ENCODE peak calls at places on chromosome 19, in nine cellular contexts. T, S, Y, I, R, O, G, F and D are unnamed samples.
A peak's percentile ranks its signal among the peaks of the same experiment; 100 is the strongest.

GRCh38 chr19:40650749-40651305 is 39.6 kb downstream of the NUMBL start:
- DNase-seq in O (no peak), I (no peak), G (no peak), R (no peak), T (no peak), S (no peak), Y (no peak), F (peak; percentile 36), D (no peak)

GRCh38 chr19:12333162-12334159 is at the start of gene ZNF563:
- DNase-seq in F (peak; percentile 72), Y (peak; percentile 94), O (peak; percentile 98), I (peak; percentile 92), S (peak; percentile 92), R (peak; percentile 94), G (peak; percentile 93), T (peak; percentile 97), D (peak; percentile 68)

GRCh38 chr19:10617409-10618121 is 7.8 kb upstream of the SLC44A2 start:
- DNase-seq in G (peak; percentile 82), I (no peak), S (no peak), O (no peak), T (no peak), F (peak; percentile 57), Y (no peak), R (no peak), D (no peak)

GRCh38 chr19:36265064-36265463 is 50.2 kb downstream of the ZNF146 start:
- DNase-seq in Y (no peak), F (no peak), R (no peak), O (no peak), I (no peak), G (no peak), T (no peak), S (no peak), D (no peak)

GRCh38 chr19:39913682-39914333 is 20.6 kb downstream of the FCGBP start:
- DNase-seq in F (no peak), Y (no peak), S (no peak), I (no peak), O (no peak), T (no peak), R (no peak), G (no peak), D (no peak)

GRCh38 chr19:58182577-58182988 is 278 bp upstream of the ZNF274 start:
- DNase-seq in T (no peak), I (no peak), Y (no peak), F (no peak), G (no peak), S (no peak), O (peak; percentile 77), R (no peak), D (no peak)

GRCh38 chr19:9060559-9061340 is 26.1 kb upstream of the OR1M1 start:
- DNase-seq in G (no peak), O (no peak), S (no peak), R (no peak), I (no peak), Y (no peak), T (no peak), F (no peak), D (no peak)

GRCh38 chr19:49591731-49592485 is 926 bp downstream of the PRR12 start:
- DNase-seq in F (no peak), I (no peak), Y (peak; percentile 18), S (peak; percentile 74), R (peak; percentile 60), G (peak; percentile 42), T (peak; percentile 80), O (peak; percentile 38), D (peak; percentile 26)

GRCh38 chr19:3578390-3578789 is 5.6 kb downstream of the HMG20B start:
- DNase-seq in O (no peak), F (no peak), T (no peak), R (no peak), G (no peak), I (no peak), Y (no peak), S (no peak), D (no peak)

GRCh38 chr19:289651-290538 is 1.3 kb downstream of the PLPP2 start:
- DNase-seq in T (peak; percentile 25), S (no peak), G (peak; percentile 56), F (no peak), Y (peak; percentile 64), R (no peak), O (no peak), I (no peak), D (no peak)

GRCh38 chr19:48741222-48741999 is 1.0 kb upstream of the RASIP1 start:
- DNase-seq in O (no peak), F (no peak), G (no peak), S (peak; percentile 37), I (no peak), Y (no peak), T (peak; percentile 38), R (no peak), D (peak; percentile 65)

GRCh38 chr19:40503300-40503699 is 36.5 kb downstream of the SPTBN4 start:
- DNase-seq in O (no peak), T (peak; percentile 11), R (no peak), G (no peak), F (no peak), I (no peak), Y (no peak), S (no peak), D (no peak)

GRCh38 chr19:5935473-5936307 is 21.6 kb downstream of the CAPS start:
- DNase-seq in S (no peak), T (no peak), I (no peak), O (no peak), Y (peak; percentile 27), G (no peak), R (no peak), F (no peak), D (no peak)

GRCh38 chr19:12085074-12085818 is 20.7 kb downstream of the ZNF844 start:
- DNase-seq in T (no peak), G (no peak), S (no peak), O (no peak), Y (no peak), F (no peak), I (no peak), R (no peak), D (no peak)

GRCh38 chr19:56110515-56111448 is 10.3 kb downstream of the ZNF787 start:
- DNase-seq in R (no peak), Y (no peak), F (no peak), S (no peak), T (peak; percentile 55), G (peak; percentile 52), I (no peak), O (no peak), D (no peak)

GRCh38 chr19:4007836-4008539 is 452 bp downstream of the PIAS4 start:
- DNase-seq in S (no peak), R (peak; percentile 19), O (no peak), I (peak; percentile 23), G (peak; percentile 31), Y (no peak), T (peak; percentile 32), F (no peak), D (no peak)

GRCh38 chr19:16368385-16369305 is 44.0 kb downstream of the KLF2 start:
- DNase-seq in R (no peak), O (peak; percentile 69), T (no peak), I (no peak), G (no peak), S (no peak), Y (no peak), F (no peak), D (no peak)

GRCh38 chr19:42606660-42607351 is 12.1 kb upstream of the CEACAM8 start:
- DNase-seq in I (peak; percentile 9), R (peak; percentile 13), O (peak; percentile 13), T (peak; percentile 80), S (no peak), G (peak; percentile 47), F (no peak), Y (no peak), D (peak; percentile 73)

GRCh38 chr19:39307822-39308530 is 11.8 kb downstream of the IFNL1 start:
- DNase-seq in T (peak; percentile 57), R (no peak), I (no peak), S (no peak), F (no peak), G (no peak), O (no peak), Y (no peak), D (no peak)

GRCh38 chr19:30691767-30692516 is 319.8 kb downstream of the ZNF536 start:
- DNase-seq in S (no peak), O (no peak), I (no peak), T (peak; percentile 53), Y (no peak), F (no peak), R (no peak), G (no peak), D (no peak)

GRCh38 chr19:49362048-49362925 is at the start of gene TEAD2:
- DNase-seq in R (no peak), T (peak; percentile 78), G (peak; percentile 34), O (no peak), S (no peak), F (no peak), I (peak; percentile 75), Y (peak; percentile 14), D (peak; percentile 65)

GRCh38 chr19:33430674-33431277 is 57.3 kb downstream of the CEBPG start:
- DNase-seq in F (peak; percentile 34), O (peak; percentile 50), Y (no peak), R (peak; percentile 68), I (peak; percentile 59), S (peak; percentile 51), G (peak; percentile 69), T (peak; percentile 87), D (peak; percentile 89)

GRCh38 chr19:9431475-9431874 is 3.9 kb downstream of the ZNF266 start:
- DNase-seq in I (peak; percentile 31), G (peak; percentile 51), F (no peak), S (no peak), Y (no peak), R (no peak), O (peak; percentile 14), T (peak; percentile 21), D (peak; percentile 38)

GRCh38 chr19:11798391-11799296 is at the start of gene ZNF491:
- DNase-seq in S (peak; percentile 87), R (peak; percentile 84), T (peak; percentile 95), I (peak; percentile 93), O (peak; percentile 75), Y (peak; percentile 68), G (peak; percentile 93), F (peak; percentile 61), D (peak; percentile 70)

GRCh38 chr19:52007436-52007804 is 591 bp downstream of the ZNF615 start:
- DNase-seq in Y (no peak), T (no peak), F (no peak), I (peak; percentile 26), G (no peak), O (no peak), S (no peak), R (no peak), D (no peak)

GRCh38 chr19:48354332-48354992 is 9.3 kb downstream of the TMEM143 start:
- DNase-seq in O (no peak), G (peak; percentile 23), S (no peak), T (no peak), F (no peak), Y (no peak), I (no peak), R (no peak), D (no peak)

GRCh38 chr19:34324320-34324719 is 40.7 kb upstream of the GPI start:
- DNase-seq in F (no peak), I (no peak), Y (no peak), T (no peak), R (no peak), G (no peak), O (no peak), S (no peak), D (no peak)

GRCh38 chr19:2970201-2970838 is 7.0 kb upstream of the TLE6 start:
- DNase-seq in Y (no peak), G (peak; percentile 53), I (no peak), O (no peak), F (no peak), R (no peak), S (no peak), T (no peak), D (no peak)

GRCh38 chr19:8638078-8638619 is 7.7 kb downstream of the NFILZ start:
- DNase-seq in T (no peak), G (peak; percentile 60), I (no peak), O (no peak), S (no peak), Y (no peak), R (no peak), F (no peak), D (peak; percentile 50)

GRCh38 chr19:4742717-4743646 is 19.3 kb upstream of the DPP9 start:
- DNase-seq in G (no peak), R (no peak), T (peak; percentile 89), I (no peak), O (no peak), F (no peak), Y (no peak), S (no peak), D (no peak)

GRCh38 chr19:15114153-15114540 is 6.9 kb downstream of the SYDE1 start:
- DNase-seq in T (no peak), O (no peak), I (no peak), R (no peak), S (no peak), G (peak; percentile 67), Y (no peak), F (no peak), D (no peak)